ENCODE peak calls at places on chromosomes 11 and 22, in six cellular contexts. W is iPS-NIHi11, C is SK-MEL-5, I is WTC11, L is HTR-8/SVneo, X is NCI-H748 treated with DMSO at 0.1 percent for 48 hours. H is an unnamed sample.

GRCh38 chr11:130829801-130830562 is 86.3 kb downstream of the SNX19 start:
- DNase-seq in I (no peak), W (no peak), L (no peak), C (no peak), X (no peak), H (no peak)

GRCh38 chr22:42700355-42700754 is 20.3 kb downstream of the A4GALT start:
- DNase-seq in C (no peak), W (peak), I (no peak), L (no peak), X (no peak), H (no peak)

GRCh38 chr11:100072131-100072530 is 615.0 kb upstream of the ARHGAP42 start:
- DNase-seq in I (no peak), X (no peak), C (no peak), W (no peak), L (no peak), H (no peak)

GRCh38 chr11:117923275-117923674 is 5.9 kb downstream of the TMPRSS13 start:
- DNase-seq in W (no peak), X (no peak), L (no peak), I (no peak), C (no peak), H (no peak)

GRCh38 chr11:95675585-95675984 is 114.0 kb downstream of the FAM76B start:
- DNase-seq in X (no peak), C (no peak), W (no peak), L (no peak), I (no peak), H (no peak)

GRCh38 chr22:40251106-40251505 is 73.4 kb downstream of the TNRC6B start:
- DNase-seq in X (no peak), L (no peak), C (no peak), I (no peak), W (no peak), H (no peak)

GRCh38 chr11:65325435-65325834 is 8.2 kb upstream of the DPF2 start:
- DNase-seq in C (no peak), X (no peak), I (no peak), L (no peak), W (no peak), H (no peak)

GRCh38 chr22:24367841-24368240 is 59.6 kb upstream of the ADORA2A start:
- DNase-seq in L (peak), X (no peak), W (no peak), I (no peak), C (no peak), H (no peak)

GRCh38 chr22:23216331-23217170 is 36.2 kb downstream of the BCR start:
- DNase-seq in W (no peak), L (no peak), C (no peak), X (no peak), I (no peak), H (no peak)

H was measured in H9.